ENCODE peak calls at places on chromosomes 5 and 9, in ten cellular contexts. T is stomach, B is IMR-90, D is heart right ventricle, C is kidney, N is pancreas, Q is right lobe of liver, X is fibroblast of lung, A is heart left ventricle, W is adrenal gland. F is an unnamed sample. For H3K9me3, the result is how much of the 10 kb centered on the place peaks cover.

GRCh38 chr9:91036356-91036755 is 234.7 kb downstream of the SYK start:
- DNase-seq in T (no peak), B (no peak), D (no peak), C (peak), N (no peak), Q (no peak), X (no peak), A (no peak), W (no peak), F (no peak)

GRCh38 chr5:50958852-50959457 is 292.5 kb downstream of the PARP8 start:
- DNase-seq in T (no peak), B (peak), D (no peak), C (no peak), N (no peak), Q (no peak), X (peak), A (no peak), W (no peak), F (no peak)

GRCh38 chr5:10885026-10885425 is 124.0 kb upstream of the DAP start:
- DNase-seq in T (no peak), B (peak), D (no peak), C (no peak), N (no peak), Q (no peak), X (no peak), A (no peak), W (no peak), F (no peak)

GRCh38 chr9:9920425-9920824 is 692.4 kb downstream of the PTPRD start:
- DNase-seq in T (no peak), B (no peak), D (no peak), C (no peak), N (no peak), Q (no peak), X (no peak), A (no peak), W (no peak), F (no peak)

GRCh38 chr9:16053131-16053530 is 500.3 kb downstream of the CCDC171 start:
- DNase-seq in T (no peak), B (no peak), D (no peak), C (no peak), N (no peak), Q (no peak), X (no peak), A (no peak), W (no peak), F (no peak)

GRCh38 chr9:121738391-121738790 is 87.0 kb downstream of the DAB2IP start:
- DNase-seq in T (no peak), B (no peak), D (no peak), C (no peak), N (no peak), Q (no peak), X (no peak), A (no peak), W (no peak), F (no peak)

GRCh38 chr9:33377089-33377715 is 25.2 kb downstream of the AQP7 start:
- DNase-seq in T (no peak), B (no peak), D (no peak), C (no peak), N (no peak), Q (no peak), X (no peak), A (no peak), W (no peak), F (no peak)

GRCh38 chr5:157729858-157730257 is 1.4 kb upstream of the THG1L start:
- DNase-seq in T (no peak), B (no peak), D (no peak), C (no peak), N (no peak), Q (no peak), X (no peak), A (no peak), W (no peak), F (no peak)

GRCh38 chr9:133821606-133822438 is 83.7 kb upstream of the SARDH start:
- DNase-seq in T (no peak), B (peak), D (no peak), C (no peak), N (no peak), Q (no peak), X (peak), A (no peak), W (no peak), F (no peak)

GRCh38 chr9:133711428-133712220 is 26.5 kb downstream of the SARDH start:
- DNase-seq in T (no peak), B (peak), D (no peak), C (peak), N (peak), Q (peak), X (peak), A (peak), W (no peak), F (no peak)

GRCh38 chr5:1651250-1651649 is 127.5 kb upstream of the LPCAT1 start:
- DNase-seq in T (no peak), B (no peak), D (no peak), C (no peak), N (no peak), Q (no peak), X (no peak), A (no peak), W (no peak), F (no peak)

GRCh38 chr5:78005021-78005785 is 229.1 kb upstream of the TBCA start:
- DNase-seq in T (no peak), B (peak), D (no peak), C (no peak), N (no peak), Q (no peak), X (peak), A (no peak), W (no peak), F (no peak)

DNA sequence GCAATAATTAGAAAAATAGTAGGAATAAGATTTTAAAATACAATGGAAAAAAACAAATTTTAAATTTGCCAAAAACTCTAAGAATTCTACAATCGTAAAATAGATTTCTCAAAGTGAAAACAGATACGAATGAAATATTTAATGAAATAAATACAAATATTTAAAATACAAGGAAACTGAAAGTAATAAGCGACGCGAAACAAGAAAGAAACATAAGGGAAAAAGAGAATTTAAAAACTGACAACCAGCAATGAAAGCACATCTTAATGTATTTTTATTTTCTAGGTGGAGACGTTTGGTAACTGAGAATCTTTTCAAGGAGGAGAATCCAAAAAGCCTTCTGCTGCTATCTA is 1.0 kb downstream of the ANXA2R start:
- DNase-seq in T (no peak), B (no peak), D (no peak), C (no peak), N (no peak), Q (no peak), X (no peak), A (no peak), W (no peak), F (no peak)
- TF ChIP-seq CTCF in T (no peak), B (no peak), D (no peak), C (no peak), N (no peak), Q (no peak), X (no peak), A (no peak), W (no peak), F (no peak)

GRCh38 chr5:132525299-132525724 is 18.0 kb downstream of the IL5 start:
- DNase-seq in T (no peak), B (no peak), D (no peak), C (no peak), N (no peak), Q (no peak), X (no peak), A (no peak), W (no peak), F (no peak)

GRCh38 chr5:132530946-132531345 is 12.4 kb downstream of the IL5 start:
- DNase-seq in T (no peak), B (no peak), D (no peak), C (no peak), N (no peak), Q (no peak), X (no peak), A (no peak), W (no peak), F (no peak)

GRCh38 chr5:132528866-132529634 is 14.3 kb downstream of the IL5 start:
- DNase-seq in T (no peak), B (no peak), D (no peak), C (no peak), N (no peak), Q (no peak), X (no peak), A (no peak), W (no peak), F (no peak)

GRCh38 chr5:132526290-132526973 is 16.9 kb downstream of the IL5 start:
- DNase-seq in T (peak), B (peak), D (peak), C (no peak), N (peak), Q (peak), X (peak), A (no peak), W (peak), F (peak)

GRCh38 chr5:132526974-132527564 is 16.3 kb downstream of the IL5 start:
- DNase-seq in T (no peak), B (peak), D (no peak), C (no peak), N (no peak), Q (no peak), X (no peak), A (no peak), W (no peak), F (no peak)
- H3K9me3 ChIP-seq in T (under half), B (under half), D (under half), C (under half), N (under half), Q (under half), X (under half), A (under half), W (under half), F (under half)

GRCh38 chr5:94968507-94969095 is 316.3 kb downstream of the MCTP1 start:
- DNase-seq in T (no peak), B (peak), D (no peak), C (no peak), N (no peak), Q (no peak), X (peak), A (no peak), W (no peak), F (no peak)
- TF ChIP-seq CTCF in T (peak), B (peak), D (peak), C (peak), N (peak), Q (peak), X (peak), A (peak), W (peak), F (peak)

DNA sequence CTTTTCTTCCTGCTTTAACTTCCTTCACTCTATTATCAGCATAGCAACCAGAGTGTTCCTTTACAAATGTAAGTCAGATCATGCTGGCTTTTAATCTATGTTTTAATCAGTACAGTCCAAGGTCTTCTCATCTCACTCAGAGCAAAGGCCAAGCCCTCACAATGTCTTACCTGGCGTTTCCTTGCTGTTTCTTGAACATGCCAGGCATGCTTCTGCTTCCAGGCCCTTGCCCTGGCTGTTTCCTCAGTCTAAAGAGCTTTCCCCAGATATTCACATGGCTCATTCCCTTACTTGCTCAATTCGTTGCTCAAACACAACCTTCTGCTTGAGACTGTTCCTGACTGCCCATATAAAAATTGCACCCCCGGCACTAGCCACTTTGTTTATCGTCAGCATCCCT is 121.7 kb upstream of the GLRA1 start:
- DNase-seq in T (no peak), B (no peak), D (no peak), C (no peak), N (no peak), Q (no peak), X (no peak), A (no peak), W (no peak), F (no peak)
- H3K9me3 ChIP-seq in T (under half), B (under half), D (under half), C (under half), N (under half), Q (under half), X (under half), A (under half), W (under half), F (under half)

GRCh38 chr5:8906303-8906967 is 639.4 kb downstream of the SEMA5A start:
- DNase-seq in T (no peak), B (peak), D (no peak), C (no peak), N (no peak), Q (no peak), X (peak), A (no peak), W (no peak), F (no peak)

GRCh38 chr5:8912106-8912505 is 633.8 kb downstream of the SEMA5A start:
- DNase-seq in T (no peak), B (peak), D (no peak), C (no peak), N (no peak), Q (no peak), X (no peak), A (no peak), W (no peak), F (no peak)

GRCh38 chr5:8905021-8905420 is 640.9 kb downstream of the SEMA5A start:
- DNase-seq in T (no peak), B (peak), D (no peak), C (no peak), N (no peak), Q (no peak), X (peak), A (no peak), W (no peak), F (no peak)

GRCh38 chr5:8907168-8907868 is 638.6 kb downstream of the SEMA5A start:
- DNase-seq in T (no peak), B (peak), D (no peak), C (no peak), N (no peak), Q (no peak), X (peak), A (no peak), W (no peak), F (no peak)

GRCh38 chr5:8908055-8908683 is 637.7 kb downstream of the SEMA5A start:
- DNase-seq in T (no peak), B (peak), D (no peak), C (no peak), N (peak), Q (no peak), X (no peak), A (no peak), W (no peak), F (peak)
- TF ChIP-seq CTCF in T (no peak), B (peak), D (no peak), C (peak), N (peak), Q (peak), X (peak), A (peak), W (peak), F (peak)

GRCh38 chr9:137949260-137949659 is 71.7 kb downstream of the CACNA1B start:
- DNase-seq in T (no peak), B (no peak), D (no peak), C (no peak), N (no peak), Q (no peak), X (no peak), A (no peak), W (no peak), F (no peak)
- H3K9me3 ChIP-seq in T (under half), B (half or more), D (under half), C (under half), N (under half), Q (under half), X (under half), A (under half), W (under half), F (under half)

GRCh38 chr5:134438641-134439621 is 27.2 kb upstream of the CDKN2AIPNL start:
- DNase-seq in T (peak), B (peak), D (peak), C (peak), N (peak), Q (peak), X (peak), A (peak), W (peak), F (peak)
- TF ChIP-seq CTCF in T (no peak), B (peak), D (no peak), C (no peak), N (no peak), Q (no peak), X (no peak), A (no peak), W (peak), F (no peak)

GRCh38 chr9:88041447-88041846 is 67.1 kb upstream of the CDK20 start:
- DNase-seq in T (no peak), B (peak), D (no peak), C (no peak), N (no peak), Q (no peak), X (peak), A (no peak), W (no peak), F (no peak)
- H3K9me3 ChIP-seq in T (under half), B (under half), D (under half), C (under half), N (under half), Q (under half), X (under half), A (under half), W (under half), F (under half)

DNA sequence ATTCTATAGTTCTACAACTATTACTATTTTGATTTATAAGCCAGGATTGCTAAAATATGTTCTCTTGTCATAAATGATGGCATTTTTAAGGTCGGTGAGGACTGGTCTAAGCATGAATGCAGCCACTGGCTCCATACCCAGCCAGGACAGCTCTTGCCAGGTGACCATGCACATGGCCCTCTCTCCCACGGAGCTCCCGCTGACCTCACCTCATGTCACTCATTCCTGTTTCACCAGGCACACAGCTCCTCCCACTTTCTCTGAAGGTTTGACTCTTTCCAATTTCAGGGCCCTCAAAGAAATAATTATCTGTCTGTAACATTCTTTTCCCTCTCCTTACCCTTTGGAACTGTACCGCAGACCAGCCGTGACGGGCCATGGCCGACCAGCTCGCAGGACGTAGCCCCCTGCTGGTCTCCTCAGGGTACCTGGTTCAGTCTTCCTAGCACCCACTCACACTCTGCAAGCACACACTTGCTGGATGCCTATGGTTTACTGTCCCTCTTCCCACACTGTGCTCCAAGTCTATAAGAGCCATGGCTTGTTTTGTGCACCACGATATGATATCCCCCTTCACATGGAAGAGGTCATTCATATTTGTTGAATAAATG is 72.6 kb downstream of the LIFR start:
- DNase-seq in T (no peak), B (no peak), D (no peak), C (no peak), N (no peak), Q (no peak), X (no peak), A (no peak), W (no peak), F (no peak)
- TF ChIP-seq CTCF in T (no peak), B (no peak), D (no peak), C (no peak), N (no peak), Q (no peak), X (no peak), A (no peak), W (no peak), F (no peak)